ENCODE peak calls at places on chromosomes 5 and 9, in seven cellular contexts. I, G, C, Q, X, N and Y are unnamed samples. For H3K4me1, the result is how much of the 10 kb centered on the place peaks cover.

GRCh38 chr9:120611690-120612068 is 31.7 kb upstream of the CDK5RAP2 start:
- DNase-seq in I (no peak), G (no peak), C (no peak), Q (no peak), X (no peak), N (no peak), Y (no peak)

GRCh38 chr5:176892663-176893062 is 6.5 kb downstream of the HK3 start:
- DNase-seq in I (no peak), G (peak), C (no peak), Q (peak), X (peak), N (no peak), Y (no peak)

GRCh38 chr5:51347157-51347556 is 36.1 kb upstream of the ISL1 start:
- DNase-seq in I (no peak), G (no peak), C (no peak), Q (no peak), X (no peak), N (no peak), Y (no peak)

GRCh38 chr9:12933957-12934356 is 159.1 kb downstream of the LURAP1L start:
- DNase-seq in I (no peak), G (peak), C (no peak), Q (no peak), X (no peak), N (peak), Y (no peak)

GRCh38 chr5:71482132-71482531 is 26.7 kb downstream of the BDP1 start:
- DNase-seq in I (no peak), G (peak), C (no peak), Q (no peak), X (no peak), N (no peak), Y (peak)

GRCh38 chr5:151225475-151225874 is 1.6 kb upstream of the CCDC69 start:
- DNase-seq in I (no peak), G (no peak), C (no peak), Q (no peak), X (no peak), N (peak), Y (no peak)

GRCh38 chr9:114366334-114367128 is 21.3 kb downstream of the AKNA start:
- DNase-seq in I (no peak), G (peak), C (no peak), Q (no peak), X (no peak), N (no peak), Y (peak)

GRCh38 chr9:108866001-108866420 is 3.9 kb downstream of the ACTL7A start:
- DNase-seq in I (no peak), G (no peak), C (no peak), Q (no peak), X (no peak), N (no peak), Y (no peak)

GRCh38 chr9:90909747-90910283 is 108.2 kb downstream of the SYK start:
- DNase-seq in I (no peak), G (no peak), C (no peak), Q (no peak), X (no peak), N (no peak), Y (no peak)

GRCh38 chr9:89635007-89635742 is 30.4 kb downstream of the GADD45G start:
- DNase-seq in I (no peak), G (no peak), C (peak), Q (no peak), X (no peak), N (no peak), Y (peak)

GRCh38 chr9:98657897-98658296 is 50.8 kb downstream of the GABBR2 start:
- DNase-seq in I (no peak), G (no peak), C (peak), Q (no peak), X (no peak), N (no peak), Y (peak)

GRCh38 chr5:38420246-38420645 is 136.2 kb downstream of the LIFR start:
- DNase-seq in I (no peak), G (no peak), C (no peak), Q (no peak), X (no peak), N (no peak), Y (peak)

GRCh38 chr9:106713206-106713605 is 149.8 kb upstream of the ZNF462 start:
- DNase-seq in I (no peak), G (no peak), C (no peak), Q (no peak), X (no peak), N (no peak), Y (no peak)

GRCh38 chr9:131330814-131331600 is 41.5 kb downstream of the PLPP7 start:
- DNase-seq in I (peak), G (no peak), C (no peak), Q (peak), X (peak), N (peak), Y (no peak)

GRCh38 chr5:963673-964531 is 44.7 kb upstream of the NKD2 start:
- DNase-seq in I (no peak), G (no peak), C (no peak), Q (no peak), X (peak), N (no peak), Y (peak)

GRCh38 chr5:41856644-41857491 is 13.4 kb downstream of the OXCT1 start:
- DNase-seq in I (peak), G (peak), C (peak), Q (peak), X (peak), N (peak), Y (peak)

GRCh38 chr5:150710165-150710564 is 9.3 kb upstream of the RBM22 start:
- DNase-seq in I (no peak), G (no peak), C (no peak), Q (peak), X (peak), N (peak), Y (no peak)

GRCh38 chr5:150846651-150847333 is 471 bp downstream of the IRGM start:
- DNase-seq in I (peak), G (peak), C (peak), Q (peak), X (peak), N (peak), Y (peak)

GRCh38 chr5:39433838-39434237 is 9.1 kb upstream of the DAB2 start:
- DNase-seq in I (no peak), G (no peak), C (no peak), Q (peak), X (no peak), N (no peak), Y (no peak)

GRCh38 chr9:133986061-133986460 is 6.1 kb downstream of the VAV2 start:
- DNase-seq in I (no peak), G (no peak), C (no peak), Q (no peak), X (no peak), N (peak), Y (no peak)
- H3K4me1 ChIP-seq in I (under half), G (under half), C (under half), Q (under half), X (under half), N (under half), Y (under half)

DNA sequence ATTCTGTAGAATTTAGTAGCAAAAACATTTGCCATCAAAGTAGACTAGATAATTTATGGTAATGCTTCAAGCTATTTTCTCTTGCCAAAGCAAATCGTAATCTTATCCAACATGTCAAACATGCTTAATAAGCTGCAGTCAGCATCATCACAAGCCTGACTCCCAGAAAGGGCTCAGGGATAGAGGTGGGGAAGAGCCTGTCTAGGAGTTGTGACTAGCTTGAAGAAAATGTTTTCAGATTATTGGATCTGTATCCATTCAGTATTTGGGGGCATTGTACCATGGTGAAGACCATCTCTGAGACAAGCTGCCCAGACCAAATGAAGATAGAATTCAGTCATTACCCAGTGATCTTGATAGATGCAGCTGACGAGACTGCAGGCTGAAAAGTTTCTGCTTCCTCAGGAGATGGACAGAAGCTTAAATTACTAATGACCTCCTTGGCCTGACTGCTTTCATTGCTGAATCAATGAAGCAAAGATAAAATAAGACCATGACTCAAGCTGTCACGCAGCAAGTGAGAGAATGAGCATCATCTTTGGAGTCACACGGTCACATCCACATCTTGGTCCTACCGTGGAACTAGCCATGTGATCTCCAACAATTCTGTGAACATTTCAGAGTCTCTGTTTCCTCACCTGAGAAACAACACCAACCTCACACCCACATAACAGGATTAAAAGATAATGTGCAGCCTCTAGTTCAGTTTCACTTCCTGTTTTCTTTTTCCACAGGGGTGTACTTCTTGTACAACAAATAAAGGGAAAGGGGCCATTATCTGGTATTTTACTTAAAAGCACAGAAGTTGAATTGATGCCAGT is 9.4 kb downstream of the ERAP2 start:
- DNase-seq in I (no peak), G (no peak), C (no peak), Q (no peak), X (no peak), N (no peak), Y (no peak)
- H2AFZ ChIP-seq in I (no peak), G (no peak), C (no peak), Q (no peak), X (no peak), N (no peak), Y (no peak)

GRCh38 chr9:124487491-124488182 is 19.6 kb downstream of the NR5A1 start:
- DNase-seq in I (no peak), G (no peak), C (no peak), Q (no peak), X (no peak), N (peak), Y (no peak)
- H3K27ac ChIP-seq in I (no peak), G (no peak), C (no peak), Q (peak), X (no peak), N (no peak), Y (no peak)

DNA sequence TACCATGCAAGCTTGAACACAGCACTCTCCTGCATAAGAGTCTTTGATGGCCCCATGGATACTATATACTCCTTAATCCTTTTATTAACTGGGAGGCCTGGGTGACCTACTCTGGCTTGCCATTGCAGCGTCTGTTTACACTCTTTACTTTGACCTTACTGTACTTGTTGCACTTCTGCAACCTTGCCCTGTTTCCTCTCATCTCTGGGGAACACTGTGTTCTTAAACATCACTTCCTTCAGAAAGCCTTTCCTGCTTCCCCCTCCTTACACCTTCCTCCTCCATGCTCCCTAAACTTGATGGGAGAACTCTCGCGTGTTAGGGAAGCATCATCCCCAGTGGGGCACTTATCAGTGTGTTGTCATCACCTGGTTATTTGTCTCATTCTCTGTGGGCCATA is 222.3 kb downstream of the NR3C1 start:
- DNase-seq in I (no peak), G (no peak), C (no peak), Q (no peak), X (no peak), N (no peak), Y (no peak)
- H3K4me1 ChIP-seq in I (under half), G (under half), C (under half), Q (under half), X (under half), N (under half), Y (under half)

DNA sequence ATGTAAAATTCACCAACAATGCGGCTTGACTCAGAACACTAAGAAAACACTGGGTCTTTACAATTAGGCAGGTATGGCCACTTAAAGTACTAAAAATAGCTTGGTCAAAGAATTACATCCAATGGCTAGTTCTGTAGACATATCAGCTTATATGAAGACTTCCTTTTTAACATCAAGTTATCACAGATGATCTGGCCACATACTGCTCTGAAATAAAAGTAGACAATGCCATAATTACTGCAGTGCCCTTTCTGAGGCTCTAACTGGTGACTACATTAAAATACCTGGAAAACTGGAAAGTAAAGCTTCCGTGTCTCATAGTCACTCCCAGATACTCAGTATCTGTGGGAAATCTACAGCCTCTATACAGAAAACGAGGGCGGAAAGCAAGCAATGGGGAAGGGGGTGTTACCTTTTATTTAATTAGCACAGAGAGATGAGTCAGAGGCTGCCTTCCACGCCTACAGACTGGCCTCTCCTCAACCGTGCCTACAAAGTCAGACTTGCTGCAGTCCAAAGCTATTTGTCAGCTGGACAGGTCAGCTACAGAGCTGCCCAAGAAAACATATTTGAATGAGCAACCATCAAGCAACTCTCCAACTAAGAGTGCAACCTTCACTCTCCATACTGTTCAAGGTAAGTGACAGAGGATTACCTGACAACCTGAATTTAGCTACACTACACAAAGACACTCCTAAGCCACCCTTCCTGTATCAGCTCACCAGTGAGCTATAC is 8.7 kb downstream of the SERINC5 start:
- DNase-seq in I (peak), G (peak), C (peak), Q (peak), X (peak), N (peak), Y (peak)
- H2AFZ ChIP-seq in I (peak), G (no peak), C (no peak), Q (no peak), X (peak), N (no peak), Y (no peak)